ENCODE peak calls at places on chromosomes 3 and 15, in seven cellular contexts. M, X, F, Q, G, L and Y are unnamed samples.

GRCh38 chr3:51353566-51354140 is 31.4 kb upstream of the MANF start:
- DNase-seq in M (peak), X (no peak), F (no peak), Q (no peak), G (no peak), L (peak), Y (no peak)

GRCh38 chr3:99869621-99870020 is 52.0 kb downstream of the CMSS1 start:
- DNase-seq in M (no peak), X (no peak), F (no peak), Q (no peak), G (no peak), L (no peak), Y (no peak)

GRCh38 chr3:123635220-123635619 is 50.4 kb upstream of the HACD2 start:
- DNase-seq in M (no peak), X (no peak), F (no peak), Q (no peak), G (no peak), L (no peak), Y (no peak)

GRCh38 chr3:125077864-125078263 is 22.1 kb upstream of the HEG1 start:
- DNase-seq in M (no peak), X (peak), F (no peak), Q (no peak), G (no peak), L (no peak), Y (no peak)

GRCh38 chr15:68783226-68784054 is 37.3 kb downstream of the ANP32A start:
- DNase-seq in M (no peak), X (peak), F (no peak), Q (peak), G (peak), L (no peak), Y (peak)

GRCh38 chr3:4940985-4941384 is 38.3 kb upstream of the BHLHE40 start:
- DNase-seq in M (no peak), X (no peak), F (no peak), Q (no peak), G (no peak), L (no peak), Y (no peak)

GRCh38 chr3:115279939-115280338 is 132.9 kb upstream of the ZBTB20 start:
- DNase-seq in M (peak), X (no peak), F (no peak), Q (no peak), G (no peak), L (peak), Y (no peak)

GRCh38 chr3:58234516-58234931 is 3.1 kb upstream of the ABHD6 start:
- DNase-seq in M (peak), X (no peak), F (no peak), Q (no peak), G (no peak), L (peak), Y (no peak)

GRCh38 chr15:70541511-70541910 is 221.8 kb downstream of the UACA start:
- DNase-seq in M (no peak), X (no peak), F (no peak), Q (no peak), G (no peak), L (no peak), Y (no peak)

GRCh38 chr15:44535509-44536297 is 1.2 kb upstream of the EIF3J start:
- DNase-seq in M (no peak), X (peak), F (no peak), Q (peak), G (no peak), L (no peak), Y (peak)